ENCODE peak calls at places on chromosome 19, in four cellular contexts. Y, A, N and J are unnamed samples.
A peak's percentile ranks its signal among the peaks of the same experiment; 100 is the strongest.

GRCh38 chr19:4647676-4648644 is 8.6 kb downstream of the TNFAIP8L1 start:
- DNase-seq in Y (no peak), A (no peak), N (peak; percentile 74), J (no peak)

GRCh38 chr19:18899624-18900560 is 3.9 kb upstream of the CERS1 start:
- DNase-seq in Y (no peak), A (no peak), N (no peak), J (no peak)

GRCh38 chr19:2475018-2475701 is 767 bp upstream of the GADD45B start:
- DNase-seq in Y (no peak), A (no peak), N (peak; percentile 62), J (no peak)

GRCh38 chr19:58581227-58582141 is 8.3 kb upstream of the MZF1 start:
- DNase-seq in Y (no peak), A (no peak), N (peak; percentile 87), J (no peak)

GRCh38 chr19:31054430-31054829 is 294.8 kb downstream of the TSHZ3 start:
- DNase-seq in Y (no peak), A (peak; percentile 19), N (peak; percentile 28), J (no peak)

GRCh38 chr19:49061445-49061844 is 3.2 kb downstream of the NTF4 start:
- DNase-seq in Y (no peak), A (no peak), N (no peak), J (no peak)

GRCh38 chr19:30150626-30151025 is 208.6 kb downstream of the URI1 start:
- DNase-seq in Y (no peak), A (no peak), N (no peak), J (no peak)

GRCh38 chr19:56829586-56829985 is 10.9 kb downstream of the PEG3 start:
- DNase-seq in Y (no peak), A (no peak), N (no peak), J (no peak)

GRCh38 chr19:2944403-2944774 is 382 bp downstream of the ZNF77 start:
- DNase-seq in Y (no peak), A (no peak), N (no peak), J (no peak)

GRCh38 chr19:16452321-16452720 is 19.4 kb downstream of the EPS15L1 start:
- DNase-seq in Y (no peak), A (no peak), N (no peak), J (peak; percentile 61)

GRCh38 chr19:6632002-6632621 is 37.8 kb downstream of the TNFSF14 start:
- DNase-seq in Y (peak; percentile 13), A (peak; percentile 46), N (no peak), J (peak; percentile 50)

GRCh38 chr19:4568884-4569283 is 9.4 kb upstream of the SEMA6B start:
- DNase-seq in Y (no peak), A (no peak), N (no peak), J (no peak)

GRCh38 chr19:41872775-41873647 is 4.1 kb upstream of the CD79A start:
- DNase-seq in Y (no peak), A (peak; percentile 66), N (peak; percentile 61), J (peak; percentile 84)

GRCh38 chr19:11096210-11096841 is 7.1 kb downstream of the LDLR start:
- DNase-seq in Y (no peak), A (no peak), N (peak; percentile 68), J (no peak)

GRCh38 chr19:1425102-1425842 is 12.9 kb upstream of the RPS15 start:
- DNase-seq in Y (no peak), A (no peak), N (no peak), J (no peak)

GRCh38 chr19:55175117-55175867 is 4.8 kb downstream of the SYT5 start:
- DNase-seq in Y (no peak), A (no peak), N (no peak), J (no peak)

GRCh38 chr19:3366761-3367571 is 583 bp downstream of the NFIC start:
- DNase-seq in Y (no peak), A (no peak), N (peak; percentile 56), J (no peak)

GRCh38 chr19:5287066-5287465 is 53.5 kb downstream of the PTPRS start:
- DNase-seq in Y (no peak), A (no peak), N (no peak), J (no peak)

DNA sequence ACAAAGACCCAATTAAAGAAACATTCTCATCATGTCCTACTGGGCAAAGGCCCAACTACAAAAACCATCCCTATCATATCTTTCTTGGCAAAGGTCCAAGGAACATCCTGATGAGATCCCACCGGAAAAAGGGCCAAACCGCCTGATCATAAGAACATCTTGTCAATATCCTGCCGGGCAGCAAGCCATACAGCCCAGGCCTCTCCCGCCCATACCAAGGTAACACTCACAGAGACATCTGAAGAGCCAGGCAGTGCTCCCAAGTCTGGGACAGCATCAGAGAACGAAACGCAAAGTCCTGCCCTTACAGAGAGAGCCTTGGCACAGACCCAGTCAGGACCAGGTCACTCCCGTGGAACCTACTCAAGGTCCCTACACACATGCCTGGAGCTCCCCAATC is 18.5 kb upstream of the ZNF331 start:
- DNase-seq in Y (no peak), A (no peak), N (no peak), J (no peak)
- H3K27ac ChIP-seq in Y (peak overlapping the region; percentile 78), A (no peak overlapping the region), N (peak overlapping the region; percentile 95), J (no peak overlapping the region)

GRCh38 chr19:32676186-32676894 is 692 bp downstream of the RGS9BP start:
- DNase-seq in Y (no peak), A (no peak), N (no peak), J (no peak)
- H3K27ac ChIP-seq in Y (peak overlapping the region; percentile 93), A (peak overlapping the region; percentile 84), N (peak overlapping the region; percentile 93), J (no peak overlapping the region)

DNA sequence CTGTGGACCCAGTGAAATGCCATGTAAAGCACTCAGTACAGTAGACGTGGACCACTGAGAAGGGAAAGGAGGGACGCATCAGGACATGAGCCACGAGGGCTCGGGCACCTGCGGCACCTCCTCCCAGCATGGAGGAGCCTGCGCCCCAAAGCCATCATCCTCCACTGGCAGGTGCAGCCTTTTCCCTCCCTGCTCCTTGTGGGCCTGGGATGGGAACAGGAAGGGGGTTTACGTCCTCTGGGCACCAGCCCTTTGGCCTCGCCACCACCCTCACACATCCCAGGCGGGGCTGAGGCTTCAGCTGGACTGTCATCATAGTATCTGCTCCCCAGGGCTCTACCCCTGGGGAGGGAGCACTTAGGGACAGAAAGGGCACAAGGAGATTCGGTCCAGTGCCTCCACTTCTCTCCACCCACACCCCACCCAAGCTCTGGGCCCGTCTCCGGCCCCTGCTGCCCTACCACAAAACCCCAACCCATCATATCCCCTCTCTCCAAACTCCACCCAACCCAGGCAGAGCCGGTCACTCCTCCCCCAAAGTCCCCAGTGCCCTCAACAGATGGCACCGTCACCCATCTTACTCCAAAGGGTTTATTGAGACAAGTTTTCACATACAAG is 2.1 kb upstream of the PRKD2 start:
- DNase-seq in Y (no peak), A (no peak), N (no peak), J (no peak)
- H3K27ac ChIP-seq in Y (no peak overlapping the region), A (peak overlapping the region; percentile 93), N (peak overlapping the region; percentile 90), J (peak overlapping the region; percentile 3)

GRCh38 chr19:12217332-12217731 is 54.4 kb downstream of the ZNF136 start:
- DNase-seq in Y (no peak), A (no peak), N (no peak), J (no peak)
- H3K27ac ChIP-seq in Y (no peak overlapping the region), A (no peak overlapping the region), N (no peak overlapping the region), J (no peak overlapping the region)

DNA sequence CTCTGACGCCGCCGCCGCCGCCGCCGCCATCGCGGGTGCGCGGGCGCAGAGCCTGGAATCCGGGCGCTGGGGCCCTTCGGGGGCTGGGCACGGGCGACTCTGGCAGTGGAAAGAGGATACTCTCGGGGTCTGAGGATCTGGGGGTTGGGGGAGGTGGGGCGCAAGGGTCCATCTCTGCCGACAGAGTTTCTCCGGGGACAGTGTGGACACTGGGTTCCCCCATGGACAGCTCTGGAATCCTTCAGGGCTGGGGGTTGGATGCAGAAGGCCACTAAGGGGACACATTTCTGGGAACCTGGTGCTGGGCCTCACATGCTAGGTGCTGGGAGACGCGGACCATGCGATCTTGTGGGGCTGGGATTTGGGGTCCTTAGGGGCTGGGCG is 2.3 kb downstream of the TGFBR3L start:
- DNase-seq in Y (no peak), A (no peak), N (no peak), J (no peak)
- H3K27ac ChIP-seq in Y (peak overlapping the region; percentile 9), A (peak overlapping the region; percentile 70), N (peak overlapping the region; percentile 83), J (no peak overlapping the region)

GRCh38 chr19:44499962-44500949 is at the start of gene ZNF180:
- DNase-seq in Y (peak; percentile 58), A (peak; percentile 93), N (peak; percentile 96), J (peak; percentile 96)
- H3K27ac ChIP-seq in Y (peak within 1 kb of the TSS; percentile 95), A (peak within 1 kb of the TSS; percentile 86), N (peak within 1 kb of the TSS; percentile 95), J (peak within 1 kb of the TSS; percentile 30)